ENCODE peak calls at places on chromosomes 3 and 15, in nine cellular contexts. L is type B pancreatic cell; B is SW480; Y is CD8-positive, alpha-beta memory T cell; K is ecto neural progenitor cell; D is neural crest cell; P is iPS-NIHi11; W is activated B cell treated with CpG ODN at 0.5 μM for 24 hours; Q is choroid plexus epithelial cell. R is an unnamed sample.

GRCh38 chr3:49715611-49716121 is 3.8 kb downstream of the AMIGO3 start:
- DNase-seq in L (no peak), B (no peak), Y (no peak), K (peak), D (no peak), P (no peak), W (no peak), Q (no peak), R (no peak)

GRCh38 chr3:188440563-188440962 is 286.6 kb downstream of the LPP start:
- DNase-seq in L (no peak), B (no peak), Y (no peak), K (no peak), D (no peak), P (no peak), W (no peak), Q (no peak), R (no peak)

GRCh38 chr3:122233109-122233952 is 49.9 kb downstream of the CASR start:
- DNase-seq in L (no peak), B (no peak), Y (no peak), K (no peak), D (no peak), P (no peak), W (peak), Q (no peak), R (peak)

GRCh38 chr3:40980467-40980866 is 218.8 kb upstream of the CTNNB1 start:
- DNase-seq in L (no peak), B (no peak), Y (no peak), K (no peak), D (no peak), P (no peak), W (no peak), Q (no peak), R (no peak)

GRCh38 chr3:44913868-44914468 is 39.6 kb downstream of the TGM4 start:
- DNase-seq in L (no peak), B (peak), Y (peak), K (peak), D (peak), P (peak), W (peak), Q (peak), R (no peak)

GRCh38 chr3:124032351-124032880 is 40.5 kb upstream of the ROPN1 start:
- DNase-seq in L (no peak), B (peak), Y (no peak), K (peak), D (peak), P (peak), W (no peak), Q (peak), R (no peak)

GRCh38 chr15:48472756-48473155 is 141.5 kb downstream of the DUT start:
- DNase-seq in L (no peak), B (no peak), Y (no peak), K (no peak), D (no peak), P (no peak), W (no peak), Q (peak), R (no peak)

GRCh38 chr3:114432356-114432755 is 138.5 kb downstream of the TIGIT start:
- DNase-seq in L (no peak), B (no peak), Y (no peak), K (no peak), D (no peak), P (no peak), W (no peak), Q (no peak), R (no peak)

GRCh38 chr15:59266015-59266414 is 59.4 kb downstream of the LDHAL6B start:
- DNase-seq in L (no peak), B (no peak), Y (no peak), K (no peak), D (no peak), P (no peak), W (no peak), Q (no peak), R (no peak)

R was measured in GM12878.